ENCODE peak calls at places on chromosomes 1 and 21, in seven cellular contexts. One of them, this sample, is unnamed.

GRCh38 chr1:66380452-66381212 is 153.3 kb upstream of the SGIP1 start:
- DNase-seq in stimulated activated CD4-positive, alpha-beta T cell treated with anti-CD3 and anti-CD28 coated beads, TNF-alpha, amount 100 ng/mL, for 24 hours: no peak
- DNase-seq in astrocyte of the spinal cord: no peak
- DNase-seq in mesothelial cell of epicardium: no peak
- DNase-seq in HuH-7: no peak
- DNase-seq in COR-L47: no peak
- DNase-seq in IMR-90: no peak
- DNase-seq in this sample: no peak

GRCh38 chr1:18144921-18145699 is 37.5 kb downstream of the IGSF21 start:
- DNase-seq in stimulated activated CD4-positive, alpha-beta T cell treated with anti-CD3 and anti-CD28 coated beads, TNF-alpha, amount 100 ng/mL, for 24 hours: no peak
- DNase-seq in astrocyte of the spinal cord: no peak
- DNase-seq in mesothelial cell of epicardium: no peak
- DNase-seq in HuH-7: no peak
- DNase-seq in COR-L47: no peak
- DNase-seq in IMR-90: no peak
- DNase-seq in this sample: no peak

GRCh38 chr1:241532173-241532553 is at the start of gene KMO:
- DNase-seq in stimulated activated CD4-positive, alpha-beta T cell treated with anti-CD3 and anti-CD28 coated beads, TNF-alpha, amount 100 ng/mL, for 24 hours: no peak
- DNase-seq in astrocyte of the spinal cord: no peak
- DNase-seq in mesothelial cell of epicardium: no peak
- DNase-seq in HuH-7: no peak
- DNase-seq in COR-L47: no peak
- DNase-seq in IMR-90: peak
- DNase-seq in this sample: peak

GRCh38 chr1:64135501-64136245 is 67.8 kb upstream of the UBE2U start:
- DNase-seq in stimulated activated CD4-positive, alpha-beta T cell treated with anti-CD3 and anti-CD28 coated beads, TNF-alpha, amount 100 ng/mL, for 24 hours: no peak
- DNase-seq in astrocyte of the spinal cord: no peak
- DNase-seq in mesothelial cell of epicardium: no peak
- DNase-seq in HuH-7: no peak
- DNase-seq in COR-L47: no peak
- DNase-seq in IMR-90: no peak
- DNase-seq in this sample: no peak

GRCh38 chr1:172818841-172819527 is 160.1 kb downstream of the FASLG start:
- DNase-seq in stimulated activated CD4-positive, alpha-beta T cell treated with anti-CD3 and anti-CD28 coated beads, TNF-alpha, amount 100 ng/mL, for 24 hours: peak
- DNase-seq in astrocyte of the spinal cord: no peak
- DNase-seq in mesothelial cell of epicardium: no peak
- DNase-seq in HuH-7: no peak
- DNase-seq in COR-L47: no peak
- DNase-seq in IMR-90: no peak
- DNase-seq in this sample: no peak

GRCh38 chr21:40386301-40386911 is 460.6 kb downstream of the DSCAM start:
- DNase-seq in stimulated activated CD4-positive, alpha-beta T cell treated with anti-CD3 and anti-CD28 coated beads, TNF-alpha, amount 100 ng/mL, for 24 hours: peak
- DNase-seq in astrocyte of the spinal cord: peak
- DNase-seq in mesothelial cell of epicardium: peak
- DNase-seq in HuH-7: no peak
- DNase-seq in COR-L47: peak
- DNase-seq in IMR-90: no peak
- DNase-seq in this sample: peak

GRCh38 chr1:58570817-58571216 is 6.2 kb downstream of the TACSTD2 start:
- DNase-seq in stimulated activated CD4-positive, alpha-beta T cell treated with anti-CD3 and anti-CD28 coated beads, TNF-alpha, amount 100 ng/mL, for 24 hours: no peak
- DNase-seq in astrocyte of the spinal cord: no peak
- DNase-seq in mesothelial cell of epicardium: no peak
- DNase-seq in HuH-7: no peak
- DNase-seq in COR-L47: no peak
- DNase-seq in IMR-90: no peak
- DNase-seq in this sample: no peak

GRCh38 chr1:42765832-42766722 is 751 bp downstream of the P3H1 start:
- DNase-seq in stimulated activated CD4-positive, alpha-beta T cell treated with anti-CD3 and anti-CD28 coated beads, TNF-alpha, amount 100 ng/mL, for 24 hours: peak
- DNase-seq in astrocyte of the spinal cord: peak
- DNase-seq in mesothelial cell of epicardium: peak
- DNase-seq in HuH-7: peak
- DNase-seq in COR-L47: peak
- DNase-seq in IMR-90: peak
- DNase-seq in this sample: peak

GRCh38 chr1:25658791-25659431 is 42.3 kb downstream of the MAN1C1 start:
- DNase-seq in stimulated activated CD4-positive, alpha-beta T cell treated with anti-CD3 and anti-CD28 coated beads, TNF-alpha, amount 100 ng/mL, for 24 hours: no peak
- DNase-seq in astrocyte of the spinal cord: no peak
- DNase-seq in mesothelial cell of epicardium: no peak
- DNase-seq in HuH-7: no peak
- DNase-seq in COR-L47: no peak
- DNase-seq in IMR-90: no peak
- DNase-seq in this sample: no peak